ENCODE peak calls at places on chromosomes 13 and 19, in ten cellular contexts. O is AG04450, A is AG10803, G is DND-41, Y is aorta, L is heart right ventricle, E is fibroblast of pulmonary artery, S is A549, W is foreskin fibroblast, T is cardiac fibroblast. B is an unnamed sample.

GRCh38 chr19:12757544-12758274 is 6.1 kb downstream of the BEST2 start:
- DNase-seq in O (no peak), A (peak; percentile 69), G (peak; percentile 80), Y (peak; percentile 91), L (peak; percentile 60), E (peak; percentile 78), S (peak; percentile 79), W (peak; percentile 72), T (peak; percentile 83), B (peak; percentile 76)

GRCh38 chr19:44113784-44114390 is 688 bp downstream of the ZNF225 start:
- DNase-seq in O (no peak), A (no peak), G (peak; percentile 16), Y (no peak), L (peak; percentile 5), E (no peak), S (no peak), W (no peak), T (no peak), B (no peak)

GRCh38 chr19:40280608-40281221 is 4.4 kb downstream of the AKT2 start:
- DNase-seq in O (no peak), A (no peak), G (no peak), Y (peak; percentile 63), L (peak; percentile 40), E (no peak), S (no peak), W (no peak), T (no peak), B (no peak)

GRCh38 chr19:43594710-43595604 is 977 bp downstream of the IRGQ start:
- DNase-seq in O (no peak), A (peak; percentile 51), G (peak; percentile 73), Y (peak; percentile 82), L (no peak), E (peak; percentile 76), S (peak; percentile 76), W (peak; percentile 52), T (peak; percentile 77), B (no peak)

GRCh38 chr13:92775631-92776030 is 451.0 kb upstream of the GPC6 start:
- DNase-seq in O (no peak), A (no peak), G (no peak), Y (no peak), L (no peak), E (no peak), S (no peak), W (no peak), T (no peak), B (no peak)

GRCh38 chr13:27659466-27659865 is 37.8 kb downstream of the POLR1D start:
- DNase-seq in O (no peak), A (no peak), G (no peak), Y (no peak), L (no peak), E (peak; percentile 33), S (no peak), W (no peak), T (peak; percentile 59), B (no peak)

GRCh38 chr13:20127263-20127562 is 33.6 kb downstream of the GJA3 start:
- DNase-seq in O (no peak), A (no peak), G (peak; percentile 16), Y (no peak), L (no peak), E (peak; percentile 10), S (no peak), W (no peak), T (peak; percentile 38), B (no peak)

GRCh38 chr13:105464249-105464648 is 1071.2 kb downstream of the EFNB2 start:
- DNase-seq in O (no peak), A (no peak), G (no peak), Y (no peak), L (no peak), E (peak; percentile 17), S (no peak), W (no peak), T (no peak), B (no peak)

GRCh38 chr13:34349091-34349722 is 531.3 kb downstream of the RFC3 start:
- DNase-seq in O (peak; percentile 80), A (peak; percentile 100), G (no peak), Y (no peak), L (peak; percentile 77), E (peak; percentile 95), S (peak; percentile 79), W (peak; percentile 99), T (peak; percentile 94), B (peak; percentile 85)

GRCh38 chr19:33248954-33249613 is 23.4 kb upstream of the SLC7A10 start:
- DNase-seq in O (no peak), A (no peak), G (no peak), Y (no peak), L (no peak), E (no peak), S (peak; percentile 63), W (no peak), T (no peak), B (no peak)

GRCh38 chr13:87498681-87499080 is 172.5 kb upstream of the SLITRK5 start:
- DNase-seq in O (no peak), A (no peak), G (no peak), Y (no peak), L (no peak), E (peak; percentile 1), S (peak; percentile 1), W (no peak), T (no peak), B (no peak)

GRCh38 chr13:57666554-57666953 is 35.0 kb downstream of the PCDH17 start:
- DNase-seq in O (no peak), A (no peak), G (no peak), Y (no peak), L (no peak), E (no peak), S (no peak), W (no peak), T (no peak), B (no peak)

GRCh38 chr13:47897411-47898050 is 103.5 kb downstream of the SUCLA2 start:
- DNase-seq in O (no peak), A (peak; percentile 68), G (no peak), Y (no peak), L (no peak), E (peak; percentile 27), S (no peak), W (no peak), T (peak; percentile 17), B (no peak)

DNA sequence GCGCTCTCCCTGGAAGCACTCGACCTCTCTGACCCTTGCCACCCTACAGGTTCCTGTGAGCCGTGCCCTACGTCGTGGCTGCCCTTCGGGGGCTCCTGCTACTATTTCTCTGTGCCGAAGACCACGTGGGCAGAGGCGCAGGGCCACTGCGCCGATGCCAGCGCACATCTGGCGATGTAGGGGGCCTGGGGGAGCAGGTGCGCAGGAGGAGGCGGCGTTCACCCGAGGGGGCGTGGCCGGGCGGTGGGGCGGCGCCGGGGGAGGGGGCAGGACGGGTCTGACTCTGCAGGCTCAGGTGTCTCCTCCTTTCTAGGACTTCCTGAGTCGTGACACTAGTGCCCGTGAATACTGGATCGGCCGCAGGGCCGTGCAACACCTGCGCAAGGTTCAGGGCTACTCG is 26.4 kb downstream of the CLEC4M start:
- DNase-seq in O (no peak), A (no peak), G (no peak), Y (no peak), L (no peak), E (no peak), S (no peak), W (no peak), T (no peak), B (no peak)
- H3K4me3 ChIP-seq in O (no peak overlapping the region), A (no peak overlapping the region), G (no peak overlapping the region), Y (no peak overlapping the region), L (no peak overlapping the region), E (no peak overlapping the region), S (no peak overlapping the region), W (no peak overlapping the region), T (no peak overlapping the region), B (peak overlapping the region; percentile 46)

DNA sequence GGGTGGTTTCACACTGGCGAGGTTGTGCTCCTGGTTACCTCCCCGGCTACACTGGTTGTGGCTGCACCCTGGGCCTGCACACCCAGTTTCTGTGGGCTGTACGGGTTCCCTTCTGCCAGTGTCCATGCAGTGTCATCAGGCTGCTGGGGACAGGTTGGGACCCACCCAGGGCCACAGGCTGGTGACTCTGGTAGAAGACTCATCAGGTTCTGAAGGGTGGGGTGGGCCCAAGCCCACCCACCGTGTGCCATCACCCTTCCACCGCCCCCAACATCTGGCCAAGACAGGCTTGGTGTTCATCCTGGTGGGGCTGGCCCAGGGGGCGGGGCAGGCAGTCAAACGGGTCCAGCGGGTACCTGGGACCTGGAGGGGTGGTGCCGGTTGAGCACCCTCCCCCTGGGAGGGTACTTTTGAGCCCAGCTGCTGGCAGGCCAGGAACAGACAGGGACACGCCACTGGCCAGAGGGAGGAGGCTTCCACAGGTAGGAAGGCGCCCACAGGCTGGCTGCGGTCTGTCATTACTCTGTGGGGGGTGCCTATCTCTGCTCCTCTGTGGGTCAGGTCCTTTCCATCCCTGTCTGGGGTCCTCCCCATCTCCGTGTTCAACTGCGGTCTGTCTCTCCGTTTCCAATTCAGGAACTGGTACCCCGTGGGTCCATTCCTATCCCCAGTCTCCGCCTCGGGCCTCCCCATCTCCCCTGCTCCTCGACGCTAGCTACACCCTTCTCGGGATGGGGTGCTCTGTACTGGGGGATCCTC is at the start of gene RNF225:
- DNase-seq in O (no peak), A (no peak), G (peak; percentile 41), Y (no peak), L (no peak), E (no peak), S (peak; percentile 49), W (no peak), T (no peak), B (no peak)
- H3K4me3 ChIP-seq in O (no peak within 1 kb of the TSS), A (no peak within 1 kb of the TSS), G (no peak within 1 kb of the TSS), Y (no peak within 1 kb of the TSS), L (no peak within 1 kb of the TSS), E (no peak within 1 kb of the TSS), S (no peak within 1 kb of the TSS), W (no peak within 1 kb of the TSS), T (no peak within 1 kb of the TSS), B (no peak within 1 kb of the TSS)

DNA sequence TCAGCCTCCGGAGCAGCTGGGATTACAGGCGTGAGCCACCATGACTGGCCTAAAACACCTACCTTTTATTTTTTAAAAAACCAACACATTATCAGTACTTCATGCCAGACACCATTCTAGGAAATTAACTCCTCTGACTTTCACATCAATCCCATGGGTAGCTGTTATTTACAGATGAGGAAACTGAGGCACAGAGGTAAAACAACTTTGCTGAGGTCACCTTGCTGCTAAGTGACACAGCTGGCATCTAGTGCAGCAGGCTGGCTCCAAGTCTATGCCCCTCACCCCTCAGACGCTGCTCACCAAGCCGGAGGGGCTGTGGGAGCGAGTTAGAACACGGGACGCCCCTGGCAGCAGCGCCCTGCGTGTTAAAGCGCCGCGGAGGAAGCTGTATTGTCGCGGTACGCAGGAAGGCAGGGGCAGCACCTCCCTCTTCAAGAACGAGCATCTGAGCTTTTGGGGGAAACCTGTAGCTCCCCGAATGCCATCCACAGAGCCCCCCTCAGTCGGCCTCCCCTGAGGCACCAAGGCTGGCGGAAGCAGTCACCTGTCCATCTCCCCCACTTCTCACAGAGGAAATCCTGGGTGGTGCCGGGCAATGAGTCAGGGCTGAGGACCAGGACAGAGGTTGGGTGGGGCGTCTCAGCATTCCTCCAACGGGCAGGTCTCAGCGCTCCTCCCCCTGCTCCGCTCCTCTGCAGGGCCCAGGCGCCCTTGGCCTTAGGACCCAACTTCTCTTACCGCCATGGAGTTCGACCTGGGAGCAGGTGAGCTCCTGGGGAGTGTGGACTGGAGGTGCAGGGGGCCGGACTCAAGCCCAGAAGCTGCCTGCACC is at the start of gene C19orf33:
- DNase-seq in O (no peak), A (no peak), G (no peak), Y (no peak), L (peak; percentile 36), E (no peak), S (peak; percentile 98), W (no peak), T (peak; percentile 25), B (no peak)
- H3K4me3 ChIP-seq in O (no peak within 1 kb of the TSS), A (no peak within 1 kb of the TSS), G (no peak within 1 kb of the TSS), Y (no peak within 1 kb of the TSS), L (peak within 1 kb of the TSS; percentile 31), E (no peak within 1 kb of the TSS), S (peak within 1 kb of the TSS; percentile 60), W (no peak within 1 kb of the TSS), T (peak within 1 kb of the TSS; percentile 19), B (peak within 1 kb of the TSS; percentile 30)

GRCh38 chr19:46618670-46619231 is 6.1 kb downstream of the PTGIR start:
- DNase-seq in O (no peak), A (peak; percentile 73), G (no peak), Y (no peak), L (no peak), E (peak; percentile 86), S (no peak), W (no peak), T (peak; percentile 72), B (no peak)
- H3K4me3 ChIP-seq in O (no peak overlapping the region), A (no peak overlapping the region), G (no peak overlapping the region), Y (no peak overlapping the region), L (no peak overlapping the region), E (no peak overlapping the region), S (no peak overlapping the region), W (no peak overlapping the region), T (no peak overlapping the region), B (no peak overlapping the region)

B was measured in heart left ventricle.